ENCODE peak calls at places on chromosomes 3 and 15, in four cellular contexts. F, G, E and X are unnamed samples.

GRCh38 chr3:12139111-12139511 is 19.6 kb downstream of the TIMP4 start:
- DNase-seq in F (peak; percentile 36), G (peak; percentile 51), E (peak; percentile 68), X (no peak)

GRCh38 chr15:23564798-23565394 is 578 bp upstream of the MKRN3 start:
- DNase-seq in F (no peak), G (no peak), E (no peak), X (no peak)

GRCh38 chr3:15860014-15860934 is 62.5 kb upstream of the ANKRD28 start:
- DNase-seq in F (peak; percentile 41), G (peak; percentile 6), E (peak; percentile 38), X (peak; percentile 90)

GRCh38 chr15:39474657-39475056 is 106.2 kb upstream of the THBS1 start:
- DNase-seq in F (no peak), G (no peak), E (no peak), X (no peak)

GRCh38 chr15:68316061-68316804 is 38.7 kb downstream of the FEM1B start:
- DNase-seq in F (peak; percentile 22), G (no peak), E (no peak), X (peak; percentile 39)

GRCh38 chr15:47265686-47266085 is 451.6 kb upstream of the SEMA6D start:
- DNase-seq in F (no peak), G (no peak), E (no peak), X (no peak)

GRCh38 chr3:187223799-187224198 is 26.5 kb downstream of the RTP1 start:
- DNase-seq in F (no peak), G (no peak), E (no peak), X (no peak)

GRCh38 chr3:125593991-125594574 is 1.2 kb downstream of the OSBPL11 start:
- DNase-seq in F (no peak), G (no peak), E (no peak), X (no peak)

GRCh38 chr3:30012941-30013543 is 593.4 kb upstream of the TGFBR2 start:
- DNase-seq in F (peak; percentile 94), G (peak; percentile 89), E (peak; percentile 67), X (no peak)

GRCh38 chr15:101004986-101005747 is 86.0 kb downstream of the LRRK1 start:
- DNase-seq in F (no peak), G (no peak), E (no peak), X (no peak)

GRCh38 chr15:25717861-25718504 is 145.1 kb downstream of the ATP10A start:
- DNase-seq in F (no peak), G (no peak), E (no peak), X (no peak)

GRCh38 chr3:129727707-129728106 is 121.2 kb upstream of the PLXND1 start:
- DNase-seq in F (peak; percentile 29), G (no peak), E (peak; percentile 21), X (no peak)

GRCh38 chr3:30607032-30607833 is 832 bp downstream of the TGFBR2 start:
- DNase-seq in F (peak; percentile 81), G (peak; percentile 66), E (no peak), X (peak; percentile 93)

GRCh38 chr15:50783895-50784294 is 18.4 kb upstream of the SPPL2A start:
- DNase-seq in F (no peak), G (no peak), E (no peak), X (no peak)

GRCh38 chr3:41267975-41268640 is 68.8 kb downstream of the CTNNB1 start:
- DNase-seq in F (no peak), G (no peak), E (peak; percentile 93), X (no peak)

GRCh38 chr3:31848163-31848848 is 132.8 kb downstream of the OSBPL10 start:
- DNase-seq in F (no peak), G (no peak), E (no peak), X (no peak)

GRCh38 chr3:189233225-189233858 is 61.6 kb downstream of the TPRG1 start:
- DNase-seq in F (peak; percentile 83), G (peak; percentile 71), E (peak; percentile 44), X (no peak)

GRCh38 chr3:94305835-94306685 is 243.2 kb downstream of the NSUN3 start:
- DNase-seq in F (peak; percentile 9), G (no peak), E (no peak), X (no peak)

GRCh38 chr15:62138124-62138523 is 27.0 kb downstream of the C2CD4B start:
- DNase-seq in F (no peak), G (no peak), E (peak; percentile 26), X (no peak)